ENCODE peak calls at places on chromosomes 5 and 9, in five cellular contexts. O is pancreas, G is dorsolateral prefrontal cortex, A is A549, J is IMR-90. H is an unnamed sample.

GRCh38 chr9:121299467-121300282 is 31.7 kb downstream of the GSN start:
- DNase-seq in O (peak), A (no peak), G (peak), J (no peak), H (peak)

GRCh38 chr9:4680178-4680535 is 788 bp downstream of the CDC37L1 start:
- DNase-seq in O (no peak), A (no peak), G (no peak), J (no peak), H (no peak)

GRCh38 chr5:155532621-155533314 is 519.2 kb downstream of the KIF4B start:
- DNase-seq in J (no peak), A (no peak), G (no peak), O (no peak), H (no peak)

GRCh38 chr5:52922384-52922783 is 66.8 kb upstream of the ITGA2 start:
- DNase-seq in O (no peak), A (peak), G (no peak), J (peak), H (no peak)

GRCh38 chr5:17248999-17249634 is 31.7 kb downstream of the BASP1 start:
- DNase-seq in A (peak), J (peak), G (no peak), O (no peak), H (no peak)

GRCh38 chr5:137752873-137753226 is 1.3 kb downstream of the HNRNPA0 start:
- DNase-seq in J (no peak), O (no peak), A (no peak), G (no peak), H (peak)

GRCh38 chr5:178207917-178208280 is 3.6 kb downstream of the HNRNPAB start:
- DNase-seq in O (no peak), A (no peak), J (no peak), G (no peak), H (peak)

GRCh38 chr5:78927657-78928282 is 57.3 kb downstream of the ARSB start:
- DNase-seq in O (no peak), A (peak), J (peak), G (no peak), H (no peak)

GRCh38 chr5:158060216-158060615 is 201.3 kb upstream of the CLINT1 start:
- DNase-seq in O (no peak), A (no peak), J (no peak), G (no peak), H (no peak)

GRCh38 chr5:5183192-5183699 is 43.1 kb downstream of the ADAMTS16 start:
- DNase-seq in J (no peak), A (no peak), O (no peak), G (no peak), H (no peak)

GRCh38 chr5:119578937-119579336 is 50.4 kb upstream of the FAM170A start:
- DNase-seq in J (peak), A (peak), G (no peak), O (no peak), H (no peak)

GRCh38 chr5:73770172-73770571 is 144.2 kb downstream of the ARHGEF28 start:
- DNase-seq in J (no peak), O (no peak), A (no peak), G (no peak), H (no peak)

GRCh38 chr5:179918742-179919486 is 11.2 kb upstream of the TBC1D9B start:
- DNase-seq in G (no peak), A (no peak), J (no peak), O (no peak), H (no peak)
- H3K27ac ChIP-seq in G (no peak), A (no peak), J (no peak), O (no peak), H (no peak)

GRCh38 chr5:140560227-140560626 is 3.0 kb upstream of the SRA1 start:
- DNase-seq in A (no peak), J (no peak), G (no peak), O (no peak), H (no peak)

GRCh38 chr5:140556438-140556837 is 835 bp downstream of the SRA1 start:
- DNase-seq in O (no peak), A (no peak), G (no peak), J (peak), H (no peak)

GRCh38 chr5:140557965-140558364 is 692 bp upstream of the SRA1 start:
- DNase-seq in O (no peak), A (no peak), G (no peak), J (no peak), H (no peak)

GRCh38 chr5:140557136-140557805 is at the start of gene SRA1:
- DNase-seq in G (peak), J (peak), A (peak), O (peak), H (peak)

GRCh38 chr5:140558542-140558941 is 1.3 kb upstream of the SRA1 start:
- DNase-seq in J (no peak), O (peak), G (no peak), A (no peak), H (no peak)
- H3K27ac ChIP-seq in J (peak), O (no peak), G (no peak), A (peak), H (no peak)

GRCh38 chr9:116451500-116451899 is 235.6 kb upstream of the TRIM32 start:
- DNase-seq in G (no peak), J (no peak), O (no peak), A (no peak), H (no peak)
- H3K27ac ChIP-seq in G (no peak), J (no peak), O (no peak), A (no peak), H (no peak)

GRCh38 chr9:127051881-127052595 is 70.4 kb downstream of the ANGPTL2 start:
- DNase-seq in O (no peak), A (no peak), J (no peak), G (no peak), H (no peak)
- H3K27ac ChIP-seq in O (no peak), A (no peak), J (no peak), G (no peak), H (no peak)

GRCh38 chr9:127993721-127994120 is 12.9 kb upstream of the EEIG1 start:
- DNase-seq in O (no peak), A (no peak), J (no peak), G (no peak), H (no peak)

GRCh38 chr9:127989094-127989493 is 8.3 kb upstream of the EEIG1 start:
- DNase-seq in J (no peak), A (no peak), G (no peak), O (no peak), H (no peak)

GRCh38 chr9:127991757-127992274 is 11.0 kb upstream of the EEIG1 start:
- DNase-seq in O (no peak), G (no peak), A (no peak), J (no peak), H (no peak)

GRCh38 chr9:127991017-127991756 is 10.4 kb upstream of the EEIG1 start:
- DNase-seq in J (no peak), O (peak), G (no peak), A (peak), H (peak)

GRCh38 chr9:127990539-127990938 is 9.8 kb upstream of the EEIG1 start:
- DNase-seq in O (no peak), A (no peak), G (no peak), J (no peak), H (no peak)
- H3K27ac ChIP-seq in O (peak), A (peak), G (no peak), J (no peak), H (no peak)

GRCh38 chr5:69491838-69492390 is 676 bp upstream of the OCLN start:
- DNase-seq in J (no peak), O (no peak), A (peak), G (no peak), H (no peak)
- H3K27ac ChIP-seq in J (no peak), O (peak), A (peak), G (no peak), H (peak)

H was measured in stomach.